ENCODE peak calls at places on chromosomes 6 and 20, in seven cellular contexts. V is amygdala, H is MV-4-11, X is A172, E is C1 segment of cervical spinal cord, P is NAMALWA, K is AG04450. S is an unnamed sample.

GRCh38 chr6:7723041-7723447 is 2.9 kb upstream of the BMP6 start:
- DNase-seq in H (peak; percentile 68), K (peak; percentile 65), V (peak; percentile 11), E (peak; percentile 28), P (peak; percentile 86), X (peak; percentile 70), S (peak; percentile 54)

GRCh38 chr6:38091626-38092025 is 272.1 kb downstream of the ZFAND3 start:
- DNase-seq in V (no peak), E (no peak), K (no peak), H (no peak), X (no peak), P (no peak), S (no peak)

GRCh38 chr6:110329729-110330436 is 28.3 kb downstream of the METTL24 start:
- DNase-seq in H (no peak), P (no peak), X (no peak), E (no peak), K (no peak), V (no peak), S (no peak)

GRCh38 chr6:90202156-90202555 is 94.5 kb downstream of the BACH2 start:
- DNase-seq in V (no peak), P (no peak), E (no peak), X (no peak), K (no peak), H (no peak), S (no peak)

GRCh38 chr20:32325706-32326506 is 32.2 kb upstream of the ASXL1 start:
- DNase-seq in V (no peak), E (no peak), K (no peak), H (peak; percentile 15), P (no peak), X (peak; percentile 91), S (no peak)

GRCh38 chr6:83952830-83953229 is 80.7 kb upstream of the MRAP2 start:
- DNase-seq in K (no peak), H (no peak), V (no peak), X (no peak), P (no peak), E (no peak), S (no peak)

GRCh38 chr6:98947411-98948292 is at the start of gene FBXL4:
- DNase-seq in H (peak; percentile 82), X (peak; percentile 71), P (peak; percentile 87), V (peak; percentile 70), E (peak; percentile 80), K (peak; percentile 34), S (peak; percentile 73)

GRCh38 chr20:43138061-43138860 is 51.4 kb downstream of the PTPRT start:
- DNase-seq in H (no peak), K (no peak), V (peak; percentile 13), X (no peak), E (peak; percentile 17), P (no peak), S (no peak)

GRCh38 chr6:89986650-89987074 is 92.4 kb downstream of the GJA10 start:
- DNase-seq in X (no peak), K (peak; percentile 47), H (no peak), V (no peak), P (no peak), E (no peak), S (no peak)

GRCh38 chr20:58107533-58107932 is 120.9 kb downstream of the ANKRD60 start:
- DNase-seq in P (no peak), V (no peak), X (no peak), E (no peak), K (no peak), H (no peak), S (no peak)

GRCh38 chr6:108687921-108688320 is 127.2 kb downstream of the FOXO3 start:
- DNase-seq in V (no peak), E (no peak), K (no peak), P (no peak), X (no peak), H (no peak), S (no peak)

GRCh38 chr6:47672816-47673215 is 25.6 kb upstream of the ADGRF4 start:
- DNase-seq in K (no peak), X (no peak), V (no peak), H (no peak), E (no peak), P (no peak), S (no peak)

GRCh38 chr6:159897603-159898002 is 6.8 kb downstream of the MAS1 start:
- DNase-seq in V (no peak), E (no peak), P (no peak), H (no peak), X (no peak), K (no peak), S (no peak)

GRCh38 chr20:10478205-10478604 is 43.1 kb downstream of the SLX4IP start:
- DNase-seq in V (no peak), K (no peak), H (no peak), E (no peak), X (no peak), P (no peak), S (no peak)

GRCh38 chr20:36144336-36144735 is 10.2 kb upstream of the EPB41L1 start:
- DNase-seq in X (peak; percentile 91), P (no peak), H (no peak), E (no peak), V (no peak), K (no peak), S (no peak)